ENCODE peak calls at places on chromosomes 7 and 10, in ten cellular contexts. One of them, this sample, is unnamed.

GRCh38 chr10:7388602-7389001 is 22.2 kb downstream of the SFMBT2 start:
- DNase-seq in cardiac muscle cell: no peak
- DNase-seq in kidney: no peak
- DNase-seq in fibroblast of lung: no peak
- DNase-seq in mucosa of descending colon: no peak
- DNase-seq in lower lobe of right lung: no peak
- DNase-seq in heart left ventricle: no peak
- DNase-seq in neural progenitor cell: no peak
- DNase-seq in ovary: no peak
- DNase-seq in foreskin fibroblast: no peak
- DNase-seq in this sample: no peak

GRCh38 chr7:50588937-50589336 is 23.7 kb upstream of the DDC start:
- DNase-seq in cardiac muscle cell: no peak
- DNase-seq in kidney: no peak
- DNase-seq in fibroblast of lung: no peak
- DNase-seq in mucosa of descending colon: no peak
- DNase-seq in lower lobe of right lung: no peak
- DNase-seq in heart left ventricle: no peak
- DNase-seq in neural progenitor cell: no peak
- DNase-seq in ovary: no peak
- DNase-seq in foreskin fibroblast: peak
- DNase-seq in this sample: no peak

GRCh38 chr7:139675127-139676110 is 102.4 kb downstream of the HIPK2 start:
- DNase-seq in cardiac muscle cell: no peak
- DNase-seq in kidney: no peak
- DNase-seq in fibroblast of lung: peak
- DNase-seq in mucosa of descending colon: no peak
- DNase-seq in lower lobe of right lung: no peak
- DNase-seq in heart left ventricle: no peak
- DNase-seq in neural progenitor cell: no peak
- DNase-seq in ovary: no peak
- DNase-seq in foreskin fibroblast: peak
- DNase-seq in this sample: no peak

GRCh38 chr10:27643296-27643695 is 102.3 kb downstream of the MKX start:
- DNase-seq in cardiac muscle cell: no peak
- DNase-seq in kidney: no peak
- DNase-seq in fibroblast of lung: no peak
- DNase-seq in mucosa of descending colon: no peak
- DNase-seq in lower lobe of right lung: no peak
- DNase-seq in heart left ventricle: no peak
- DNase-seq in neural progenitor cell: no peak
- DNase-seq in ovary: no peak
- DNase-seq in foreskin fibroblast: no peak
- DNase-seq in this sample: no peak

GRCh38 chr7:158549176-158549833 is 38.3 kb downstream of the PTPRN2 start:
- DNase-seq in cardiac muscle cell: peak
- DNase-seq in kidney: peak
- DNase-seq in fibroblast of lung: no peak
- DNase-seq in mucosa of descending colon: peak
- DNase-seq in lower lobe of right lung: peak
- DNase-seq in heart left ventricle: peak
- DNase-seq in neural progenitor cell: peak
- DNase-seq in ovary: no peak
- DNase-seq in foreskin fibroblast: no peak
- DNase-seq in this sample: no peak

GRCh38 chr10:102780246-102780645 is 36.5 kb downstream of the WBP1L start:
- DNase-seq in cardiac muscle cell: no peak
- DNase-seq in kidney: no peak
- DNase-seq in fibroblast of lung: peak
- DNase-seq in mucosa of descending colon: no peak
- DNase-seq in lower lobe of right lung: no peak
- DNase-seq in heart left ventricle: no peak
- DNase-seq in neural progenitor cell: no peak
- DNase-seq in ovary: no peak
- DNase-seq in foreskin fibroblast: peak
- DNase-seq in this sample: no peak

GRCh38 chr7:32564542-32564941 is 69.3 kb downstream of the AVL9 start:
- DNase-seq in cardiac muscle cell: peak
- DNase-seq in kidney: no peak
- DNase-seq in fibroblast of lung: no peak
- DNase-seq in mucosa of descending colon: no peak
- DNase-seq in lower lobe of right lung: no peak
- DNase-seq in heart left ventricle: no peak
- DNase-seq in neural progenitor cell: no peak
- DNase-seq in ovary: no peak
- DNase-seq in foreskin fibroblast: peak
- DNase-seq in this sample: peak

GRCh38 chr10:129945941-129946760 is 17.9 kb downstream of the EBF3 start:
- DNase-seq in cardiac muscle cell: peak
- DNase-seq in kidney: no peak
- DNase-seq in fibroblast of lung: no peak
- DNase-seq in mucosa of descending colon: no peak
- DNase-seq in lower lobe of right lung: no peak
- DNase-seq in heart left ventricle: peak
- DNase-seq in neural progenitor cell: no peak
- DNase-seq in ovary: peak
- DNase-seq in foreskin fibroblast: no peak
- DNase-seq in this sample: no peak

GRCh38 chr7:65798111-65799075 is 74.5 kb upstream of the VKORC1L1 start:
- DNase-seq in cardiac muscle cell: peak
- DNase-seq in kidney: no peak
- DNase-seq in fibroblast of lung: peak
- DNase-seq in mucosa of descending colon: no peak
- DNase-seq in lower lobe of right lung: no peak
- DNase-seq in heart left ventricle: no peak
- DNase-seq in neural progenitor cell: peak
- DNase-seq in ovary: no peak
- DNase-seq in foreskin fibroblast: peak
- DNase-seq in this sample: no peak

GRCh38 chr7:36129048-36129534 is 24.0 kb upstream of the EEPD1 start:
- DNase-seq in cardiac muscle cell: peak
- DNase-seq in kidney: peak
- DNase-seq in fibroblast of lung: peak
- DNase-seq in mucosa of descending colon: peak
- DNase-seq in lower lobe of right lung: no peak
- DNase-seq in heart left ventricle: no peak
- DNase-seq in neural progenitor cell: no peak
- DNase-seq in ovary: no peak
- DNase-seq in foreskin fibroblast: peak
- DNase-seq in this sample: no peak

DNA sequence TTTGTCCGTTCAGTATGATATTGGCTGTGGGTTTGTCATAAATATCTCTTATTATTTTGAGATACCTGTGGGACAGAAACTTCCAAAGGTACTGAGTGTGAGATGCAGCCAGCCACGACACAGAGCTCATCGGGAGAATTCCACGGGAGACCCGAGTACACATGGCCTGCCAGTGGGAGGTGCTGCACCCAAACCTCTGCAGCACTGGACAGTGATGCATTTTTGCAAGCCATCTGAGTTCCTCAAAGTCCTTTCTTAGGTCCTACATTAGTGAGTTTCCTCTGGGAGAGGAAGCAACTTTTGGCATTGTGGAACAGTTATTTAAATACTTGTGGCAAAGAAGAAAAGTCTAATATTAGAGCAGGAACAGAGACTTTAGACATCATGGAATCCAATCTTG is 77.5 kb downstream of the ARID5B start:
- DNase-seq in cardiac muscle cell: no peak
- DNase-seq in kidney: no peak
- DNase-seq in fibroblast of lung: no peak
- DNase-seq in mucosa of descending colon: peak
- DNase-seq in lower lobe of right lung: peak
- DNase-seq in heart left ventricle: peak
- DNase-seq in neural progenitor cell: no peak
- DNase-seq in ovary: no peak
- DNase-seq in foreskin fibroblast: no peak
- DNase-seq in this sample: no peak
- TF ChIP-seq CTCF in cardiac muscle cell: no peak
- TF ChIP-seq CTCF in kidney: peak
- TF ChIP-seq CTCF in fibroblast of lung: no peak
- TF ChIP-seq CTCF in mucosa of descending colon: no peak
- TF ChIP-seq CTCF in lower lobe of right lung: peak
- TF ChIP-seq CTCF in heart left ventricle: peak
- TF ChIP-seq CTCF in neural progenitor cell: peak
- TF ChIP-seq CTCF in ovary: no peak
- TF ChIP-seq CTCF in foreskin fibroblast: no peak
- TF ChIP-seq CTCF in this sample: no peak

DNA sequence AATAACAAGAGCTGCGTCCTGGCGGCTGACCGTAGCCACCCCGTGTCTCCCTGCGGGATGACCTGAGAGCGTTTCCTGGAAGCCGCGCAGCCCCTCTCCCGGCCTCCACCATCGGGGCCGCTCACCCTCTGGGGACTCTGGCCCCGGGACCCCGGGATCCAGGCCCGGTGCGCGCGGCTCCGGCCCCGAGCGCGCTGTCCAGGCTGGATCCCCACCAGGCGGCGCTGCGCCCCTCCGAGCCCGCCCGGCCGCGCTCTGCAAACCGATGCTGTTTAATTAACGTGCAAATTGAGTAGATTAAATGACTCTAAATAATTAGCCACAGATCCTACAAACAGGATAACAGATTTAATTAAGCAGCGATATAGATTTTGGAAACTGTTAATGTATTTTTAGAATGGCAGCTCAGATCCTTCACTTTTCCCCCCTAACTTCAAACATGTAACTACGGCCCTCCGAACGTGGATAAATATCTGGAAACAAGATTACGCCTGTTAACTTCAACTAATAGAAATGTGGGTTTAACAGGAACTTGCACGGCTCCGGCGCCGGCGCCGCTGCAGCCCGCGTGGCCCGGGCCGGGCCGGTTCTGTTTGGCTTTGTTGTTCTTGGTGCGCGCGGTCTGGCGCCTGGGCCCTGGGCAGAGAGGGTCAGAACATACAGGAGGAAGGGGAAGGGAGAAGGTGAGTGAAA is 7.1 kb upstream of the UNCX start:
- DNase-seq in cardiac muscle cell: peak
- DNase-seq in kidney: no peak
- DNase-seq in fibroblast of lung: no peak
- DNase-seq in mucosa of descending colon: peak
- DNase-seq in lower lobe of right lung: no peak
- DNase-seq in heart left ventricle: no peak
- DNase-seq in neural progenitor cell: peak
- DNase-seq in ovary: no peak
- DNase-seq in foreskin fibroblast: peak
- DNase-seq in this sample: peak
- TF ChIP-seq CTCF in cardiac muscle cell: peak
- TF ChIP-seq CTCF in kidney: peak
- TF ChIP-seq CTCF in fibroblast of lung: peak
- TF ChIP-seq CTCF in mucosa of descending colon: peak
- TF ChIP-seq CTCF in lower lobe of right lung: peak
- TF ChIP-seq CTCF in heart left ventricle: peak
- TF ChIP-seq CTCF in neural progenitor cell: peak
- TF ChIP-seq CTCF in ovary: no peak
- TF ChIP-seq CTCF in foreskin fibroblast: peak
- TF ChIP-seq CTCF in this sample: peak

GRCh38 chr10:61472090-61472674 is 19.0 kb upstream of the TMEM26 start:
- DNase-seq in cardiac muscle cell: no peak
- DNase-seq in kidney: no peak
- DNase-seq in fibroblast of lung: no peak
- DNase-seq in mucosa of descending colon: no peak
- DNase-seq in lower lobe of right lung: no peak
- DNase-seq in heart left ventricle: no peak
- DNase-seq in neural progenitor cell: no peak
- DNase-seq in ovary: no peak
- DNase-seq in foreskin fibroblast: no peak
- DNase-seq in this sample: no peak
- TF ChIP-seq CTCF in cardiac muscle cell: no peak
- TF ChIP-seq CTCF in kidney: no peak
- TF ChIP-seq CTCF in fibroblast of lung: peak
- TF ChIP-seq CTCF in mucosa of descending colon: no peak
- TF ChIP-seq CTCF in lower lobe of right lung: no peak
- TF ChIP-seq CTCF in heart left ventricle: no peak
- TF ChIP-seq CTCF in neural progenitor cell: no peak
- TF ChIP-seq CTCF in ovary: no peak
- TF ChIP-seq CTCF in foreskin fibroblast: no peak
- TF ChIP-seq CTCF in this sample: no peak

GRCh38 chr7:135337506-135337905 is 103.9 kb downstream of the STRA8 start:
- DNase-seq in cardiac muscle cell: no peak
- DNase-seq in kidney: no peak
- DNase-seq in fibroblast of lung: no peak
- DNase-seq in mucosa of descending colon: no peak
- DNase-seq in lower lobe of right lung: no peak
- DNase-seq in heart left ventricle: no peak
- DNase-seq in neural progenitor cell: no peak
- DNase-seq in ovary: no peak
- DNase-seq in foreskin fibroblast: no peak
- DNase-seq in this sample: no peak

GRCh38 chr7:135334830-135335543 is 101.3 kb downstream of the STRA8 start:
- DNase-seq in cardiac muscle cell: no peak
- DNase-seq in kidney: no peak
- DNase-seq in fibroblast of lung: no peak
- DNase-seq in mucosa of descending colon: no peak
- DNase-seq in lower lobe of right lung: no peak
- DNase-seq in heart left ventricle: no peak
- DNase-seq in neural progenitor cell: no peak
- DNase-seq in ovary: no peak
- DNase-seq in foreskin fibroblast: no peak
- DNase-seq in this sample: no peak

GRCh38 chr7:135341049-135341448 is 107.4 kb downstream of the STRA8 start:
- DNase-seq in cardiac muscle cell: no peak
- DNase-seq in kidney: no peak
- DNase-seq in fibroblast of lung: no peak
- DNase-seq in mucosa of descending colon: peak
- DNase-seq in lower lobe of right lung: no peak
- DNase-seq in heart left ventricle: no peak
- DNase-seq in neural progenitor cell: no peak
- DNase-seq in ovary: no peak
- DNase-seq in foreskin fibroblast: no peak
- DNase-seq in this sample: no peak

GRCh38 chr7:135335628-135336139 is 102.0 kb downstream of the STRA8 start:
- DNase-seq in cardiac muscle cell: peak
- DNase-seq in kidney: peak
- DNase-seq in fibroblast of lung: peak
- DNase-seq in mucosa of descending colon: peak
- DNase-seq in lower lobe of right lung: no peak
- DNase-seq in heart left ventricle: peak
- DNase-seq in neural progenitor cell: peak
- DNase-seq in ovary: no peak
- DNase-seq in foreskin fibroblast: peak
- DNase-seq in this sample: peak

GRCh38 chr7:135338151-135338550 is 104.5 kb downstream of the STRA8 start:
- DNase-seq in cardiac muscle cell: no peak
- DNase-seq in kidney: no peak
- DNase-seq in fibroblast of lung: no peak
- DNase-seq in mucosa of descending colon: no peak
- DNase-seq in lower lobe of right lung: no peak
- DNase-seq in heart left ventricle: no peak
- DNase-seq in neural progenitor cell: no peak
- DNase-seq in ovary: no peak
- DNase-seq in foreskin fibroblast: no peak
- DNase-seq in this sample: no peak
- TF ChIP-seq CTCF in cardiac muscle cell: no peak
- TF ChIP-seq CTCF in kidney: no peak
- TF ChIP-seq CTCF in fibroblast of lung: no peak
- TF ChIP-seq CTCF in mucosa of descending colon: no peak
- TF ChIP-seq CTCF in lower lobe of right lung: no peak
- TF ChIP-seq CTCF in heart left ventricle: no peak
- TF ChIP-seq CTCF in neural progenitor cell: no peak
- TF ChIP-seq CTCF in ovary: no peak
- TF ChIP-seq CTCF in foreskin fibroblast: no peak
- TF ChIP-seq CTCF in this sample: no peak